ENCODE peak calls at places on chromosome 4, in eight cellular contexts. One of them, this sample, is unnamed.

GRCh38 chr4:76175336-76175735 is 27.1 kb upstream of the NUP54 start:
- DNase-seq in hepatic stellate cell: no peak
- DNase-seq in naive B cell: no peak
- DNase-seq in naive thymus-derived CD8-positive, alpha-beta T cell: no peak
- DNase-seq in mammary epithelial cell: no peak
- DNase-seq in RPMI7951: no peak
- DNase-seq in activated gamma-delta T cell treated with Interleukin-2 at 50 U/mL for 16 hours: no peak
- DNase-seq in brain microvascular endothelial cell: no peak
- DNase-seq in this sample: no peak

GRCh38 chr4:75708218-75708691 is 16.1 kb upstream of the USO1 start:
- DNase-seq in mammary epithelial cell: no peak
- DNase-seq in activated gamma-delta T cell treated with Interleukin-2 at 50 U/mL for 16 hours: peak; percentile 35
- DNase-seq in naive B cell: peak; percentile 23
- DNase-seq in naive thymus-derived CD8-positive, alpha-beta T cell: peak; percentile 62
- DNase-seq in RPMI7951: no peak
- DNase-seq in hepatic stellate cell: no peak
- DNase-seq in brain microvascular endothelial cell: no peak
- DNase-seq in this sample: no peak

GRCh38 chr4:7747062-7747385 is 192.6 kb downstream of the AFAP1 start:
- DNase-seq in RPMI7951: no peak
- DNase-seq in naive thymus-derived CD8-positive, alpha-beta T cell: no peak
- DNase-seq in mammary epithelial cell: no peak
- DNase-seq in hepatic stellate cell: no peak
- DNase-seq in activated gamma-delta T cell treated with Interleukin-2 at 50 U/mL for 16 hours: no peak
- DNase-seq in brain microvascular endothelial cell: no peak
- DNase-seq in naive B cell: no peak
- DNase-seq in this sample: no peak

GRCh38 chr4:54484361-54484760 is 173.4 kb upstream of the KIT start:
- DNase-seq in RPMI7951: no peak
- DNase-seq in activated gamma-delta T cell treated with Interleukin-2 at 50 U/mL for 16 hours: no peak
- DNase-seq in mammary epithelial cell: peak; percentile 98
- DNase-seq in hepatic stellate cell: no peak
- DNase-seq in brain microvascular endothelial cell: no peak
- DNase-seq in naive thymus-derived CD8-positive, alpha-beta T cell: no peak
- DNase-seq in naive B cell: no peak
- DNase-seq in this sample: peak; percentile 83

GRCh38 chr4:84499065-84499982 is at the start of gene NKX6-1:
- DNase-seq in hepatic stellate cell: peak; percentile 52
- DNase-seq in naive B cell: no peak
- DNase-seq in brain microvascular endothelial cell: peak; percentile 86
- DNase-seq in RPMI7951: peak; percentile 89
- DNase-seq in mammary epithelial cell: peak; percentile 67
- DNase-seq in naive thymus-derived CD8-positive, alpha-beta T cell: no peak
- DNase-seq in activated gamma-delta T cell treated with Interleukin-2 at 50 U/mL for 16 hours: no peak
- DNase-seq in this sample: peak; percentile 6

GRCh38 chr4:2768921-2769336 is 12.8 kb upstream of the TNIP2 start:
- DNase-seq in naive B cell: no peak
- DNase-seq in mammary epithelial cell: no peak
- DNase-seq in RPMI7951: no peak
- DNase-seq in activated gamma-delta T cell treated with Interleukin-2 at 50 U/mL for 16 hours: no peak
- DNase-seq in brain microvascular endothelial cell: no peak
- DNase-seq in naive thymus-derived CD8-positive, alpha-beta T cell: no peak
- DNase-seq in hepatic stellate cell: no peak
- DNase-seq in this sample: no peak

GRCh38 chr4:185238261-185238681 is 28.9 kb downstream of the SNX25 start:
- DNase-seq in brain microvascular endothelial cell: peak; percentile 48
- DNase-seq in activated gamma-delta T cell treated with Interleukin-2 at 50 U/mL for 16 hours: no peak
- DNase-seq in RPMI7951: no peak
- DNase-seq in naive B cell: no peak
- DNase-seq in mammary epithelial cell: no peak
- DNase-seq in hepatic stellate cell: peak; percentile 83
- DNase-seq in naive thymus-derived CD8-positive, alpha-beta T cell: no peak
- DNase-seq in this sample: no peak

GRCh38 chr4:141467225-141467624 is 169.2 kb upstream of the IL15 start:
- DNase-seq in mammary epithelial cell: no peak
- DNase-seq in naive thymus-derived CD8-positive, alpha-beta T cell: no peak
- DNase-seq in naive B cell: no peak
- DNase-seq in activated gamma-delta T cell treated with Interleukin-2 at 50 U/mL for 16 hours: no peak
- DNase-seq in RPMI7951: no peak
- DNase-seq in brain microvascular endothelial cell: no peak
- DNase-seq in hepatic stellate cell: no peak
- DNase-seq in this sample: no peak

GRCh38 chr4:76277667-76278066 is 26.1 kb downstream of the FAM47E start:
- DNase-seq in hepatic stellate cell: no peak
- DNase-seq in RPMI7951: no peak
- DNase-seq in activated gamma-delta T cell treated with Interleukin-2 at 50 U/mL for 16 hours: no peak
- DNase-seq in brain microvascular endothelial cell: no peak
- DNase-seq in naive B cell: no peak
- DNase-seq in mammary epithelial cell: no peak
- DNase-seq in naive thymus-derived CD8-positive, alpha-beta T cell: no peak
- DNase-seq in this sample: no peak

GRCh38 chr4:46432923-46433322 is 43.0 kb upstream of the GABRA2 start:
- DNase-seq in naive B cell: no peak
- DNase-seq in hepatic stellate cell: peak; percentile 6
- DNase-seq in mammary epithelial cell: peak; percentile 59
- DNase-seq in RPMI7951: peak; percentile 2
- DNase-seq in naive thymus-derived CD8-positive, alpha-beta T cell: no peak
- DNase-seq in brain microvascular endothelial cell: no peak
- DNase-seq in activated gamma-delta T cell treated with Interleukin-2 at 50 U/mL for 16 hours: no peak
- DNase-seq in this sample: no peak

GRCh38 chr4:138562544-138562961 is 320.4 kb upstream of the SLC7A11 start:
- DNase-seq in naive B cell: no peak
- DNase-seq in hepatic stellate cell: peak; percentile 41
- DNase-seq in activated gamma-delta T cell treated with Interleukin-2 at 50 U/mL for 16 hours: no peak
- DNase-seq in brain microvascular endothelial cell: peak; percentile 73
- DNase-seq in mammary epithelial cell: peak; percentile 44
- DNase-seq in naive thymus-derived CD8-positive, alpha-beta T cell: no peak
- DNase-seq in RPMI7951: no peak
- DNase-seq in this sample: no peak

GRCh38 chr4:22460266-22460665 is 55.6 kb downstream of the ADGRA3 start:
- DNase-seq in naive B cell: no peak
- DNase-seq in activated gamma-delta T cell treated with Interleukin-2 at 50 U/mL for 16 hours: no peak
- DNase-seq in hepatic stellate cell: no peak
- DNase-seq in RPMI7951: no peak
- DNase-seq in mammary epithelial cell: no peak
- DNase-seq in naive thymus-derived CD8-positive, alpha-beta T cell: no peak
- DNase-seq in brain microvascular endothelial cell: no peak
- DNase-seq in this sample: no peak

GRCh38 chr4:112604590-112604989 is 32.1 kb downstream of the ZGRF1 start:
- DNase-seq in brain microvascular endothelial cell: peak; percentile 76
- DNase-seq in activated gamma-delta T cell treated with Interleukin-2 at 50 U/mL for 16 hours: peak; percentile 21
- DNase-seq in RPMI7951: peak; percentile 40
- DNase-seq in naive B cell: peak; percentile 24
- DNase-seq in mammary epithelial cell: peak; percentile 35
- DNase-seq in hepatic stellate cell: peak; percentile 50
- DNase-seq in naive thymus-derived CD8-positive, alpha-beta T cell: peak; percentile 25
- DNase-seq in this sample: peak; percentile 16

GRCh38 chr4:101067383-101067782 is 279.9 kb downstream of the PPP3CA start:
- DNase-seq in hepatic stellate cell: no peak
- DNase-seq in RPMI7951: no peak
- DNase-seq in naive B cell: no peak
- DNase-seq in brain microvascular endothelial cell: no peak
- DNase-seq in activated gamma-delta T cell treated with Interleukin-2 at 50 U/mL for 16 hours: no peak
- DNase-seq in naive thymus-derived CD8-positive, alpha-beta T cell: no peak
- DNase-seq in mammary epithelial cell: no peak
- DNase-seq in this sample: no peak

GRCh38 chr4:147332101-147332500 is 148.8 kb upstream of the EDNRA start:
- DNase-seq in RPMI7951: no peak
- DNase-seq in naive thymus-derived CD8-positive, alpha-beta T cell: no peak
- DNase-seq in hepatic stellate cell: no peak
- DNase-seq in mammary epithelial cell: no peak
- DNase-seq in activated gamma-delta T cell treated with Interleukin-2 at 50 U/mL for 16 hours: no peak
- DNase-seq in brain microvascular endothelial cell: no peak
- DNase-seq in naive B cell: no peak
- DNase-seq in this sample: no peak

GRCh38 chr4:95219109-95219508 is 329.7 kb downstream of the UNC5C start:
- DNase-seq in hepatic stellate cell: peak; percentile 6
- DNase-seq in brain microvascular endothelial cell: peak; percentile 75
- DNase-seq in naive thymus-derived CD8-positive, alpha-beta T cell: no peak
- DNase-seq in activated gamma-delta T cell treated with Interleukin-2 at 50 U/mL for 16 hours: no peak
- DNase-seq in mammary epithelial cell: no peak
- DNase-seq in RPMI7951: no peak
- DNase-seq in naive B cell: no peak
- DNase-seq in this sample: no peak

GRCh38 chr4:90349632-90350031 is 222.4 kb downstream of the CCSER1 start:
- DNase-seq in mammary epithelial cell: peak; percentile 21
- DNase-seq in RPMI7951: no peak
- DNase-seq in activated gamma-delta T cell treated with Interleukin-2 at 50 U/mL for 16 hours: no peak
- DNase-seq in naive B cell: no peak
- DNase-seq in naive thymus-derived CD8-positive, alpha-beta T cell: no peak
- DNase-seq in hepatic stellate cell: no peak
- DNase-seq in brain microvascular endothelial cell: no peak
- DNase-seq in this sample: no peak

GRCh38 chr4:108762559-108763225 is at the start of gene ETNPPL:
- DNase-seq in hepatic stellate cell: peak; percentile 15
- DNase-seq in activated gamma-delta T cell treated with Interleukin-2 at 50 U/mL for 16 hours: peak; percentile 6
- DNase-seq in RPMI7951: peak; percentile 4
- DNase-seq in naive thymus-derived CD8-positive, alpha-beta T cell: peak; percentile 15
- DNase-seq in brain microvascular endothelial cell: no peak
- DNase-seq in naive B cell: no peak
- DNase-seq in mammary epithelial cell: peak; percentile 14
- DNase-seq in this sample: no peak

GRCh38 chr4:147991543-147992295 is 259.8 kb downstream of the ARHGAP10 start:
- DNase-seq in brain microvascular endothelial cell: no peak
- DNase-seq in mammary epithelial cell: no peak
- DNase-seq in RPMI7951: peak; percentile 21
- DNase-seq in naive B cell: no peak
- DNase-seq in hepatic stellate cell: no peak
- DNase-seq in naive thymus-derived CD8-positive, alpha-beta T cell: no peak
- DNase-seq in activated gamma-delta T cell treated with Interleukin-2 at 50 U/mL for 16 hours: no peak
- DNase-seq in this sample: no peak

GRCh38 chr4:135434936-135435335 is 1233.3 kb upstream of the PABPC4L start:
- DNase-seq in brain microvascular endothelial cell: peak; percentile 66
- DNase-seq in activated gamma-delta T cell treated with Interleukin-2 at 50 U/mL for 16 hours: no peak
- DNase-seq in naive B cell: no peak
- DNase-seq in hepatic stellate cell: no peak
- DNase-seq in naive thymus-derived CD8-positive, alpha-beta T cell: no peak
- DNase-seq in mammary epithelial cell: peak; percentile 12
- DNase-seq in RPMI7951: peak; percentile 90
- DNase-seq in this sample: no peak

GRCh38 chr4:104941661-104942062 is 205.0 kb upstream of the TET2 start:
- DNase-seq in mammary epithelial cell: peak; percentile 88
- DNase-seq in activated gamma-delta T cell treated with Interleukin-2 at 50 U/mL for 16 hours: no peak
- DNase-seq in hepatic stellate cell: no peak
- DNase-seq in RPMI7951: peak; percentile 5
- DNase-seq in naive thymus-derived CD8-positive, alpha-beta T cell: no peak
- DNase-seq in brain microvascular endothelial cell: no peak
- DNase-seq in naive B cell: no peak
- DNase-seq in this sample: no peak

GRCh38 chr4:10762541-10762940 is 78.0 kb upstream of the CLNK start:
- DNase-seq in RPMI7951: no peak
- DNase-seq in activated gamma-delta T cell treated with Interleukin-2 at 50 U/mL for 16 hours: no peak
- DNase-seq in naive thymus-derived CD8-positive, alpha-beta T cell: no peak
- DNase-seq in naive B cell: no peak
- DNase-seq in mammary epithelial cell: no peak
- DNase-seq in hepatic stellate cell: no peak
- DNase-seq in brain microvascular endothelial cell: peak; percentile 96
- DNase-seq in this sample: peak; percentile 44

GRCh38 chr4:118586357-118586790 is 98.8 kb upstream of the METTL14 start:
- DNase-seq in RPMI7951: no peak
- DNase-seq in activated gamma-delta T cell treated with Interleukin-2 at 50 U/mL for 16 hours: no peak
- DNase-seq in hepatic stellate cell: no peak
- DNase-seq in brain microvascular endothelial cell: no peak
- DNase-seq in mammary epithelial cell: no peak
- DNase-seq in naive B cell: no peak
- DNase-seq in naive thymus-derived CD8-positive, alpha-beta T cell: no peak
- DNase-seq in this sample: no peak

GRCh38 chr4:159946983-159947645 is 844.2 kb downstream of the RAPGEF2 start:
- DNase-seq in brain microvascular endothelial cell: peak; percentile 50
- DNase-seq in hepatic stellate cell: peak; percentile 6
- DNase-seq in naive B cell: no peak
- DNase-seq in RPMI7951: peak; percentile 39
- DNase-seq in activated gamma-delta T cell treated with Interleukin-2 at 50 U/mL for 16 hours: no peak
- DNase-seq in naive thymus-derived CD8-positive, alpha-beta T cell: no peak
- DNase-seq in mammary epithelial cell: peak; percentile 62
- DNase-seq in this sample: peak; percentile 12

GRCh38 chr4:181956502-181956901 is 286.7 kb upstream of the TENM3 start:
- DNase-seq in activated gamma-delta T cell treated with Interleukin-2 at 50 U/mL for 16 hours: no peak
- DNase-seq in RPMI7951: no peak
- DNase-seq in mammary epithelial cell: no peak
- DNase-seq in naive thymus-derived CD8-positive, alpha-beta T cell: no peak
- DNase-seq in naive B cell: no peak
- DNase-seq in brain microvascular endothelial cell: no peak
- DNase-seq in hepatic stellate cell: no peak
- DNase-seq in this sample: no peak

GRCh38 chr4:55364691-55365346 is 18.8 kb downstream of the SRD5A3 start:
- DNase-seq in RPMI7951: no peak
- DNase-seq in mammary epithelial cell: no peak
- DNase-seq in brain microvascular endothelial cell: no peak
- DNase-seq in naive B cell: no peak
- DNase-seq in hepatic stellate cell: no peak
- DNase-seq in naive thymus-derived CD8-positive, alpha-beta T cell: no peak
- DNase-seq in activated gamma-delta T cell treated with Interleukin-2 at 50 U/mL for 16 hours: no peak
- DNase-seq in this sample: no peak

GRCh38 chr4:164239433-164239832 is 514.5 kb upstream of the SMIM31 start:
- DNase-seq in hepatic stellate cell: no peak
- DNase-seq in activated gamma-delta T cell treated with Interleukin-2 at 50 U/mL for 16 hours: no peak
- DNase-seq in RPMI7951: no peak
- DNase-seq in brain microvascular endothelial cell: no peak
- DNase-seq in naive thymus-derived CD8-positive, alpha-beta T cell: no peak
- DNase-seq in naive B cell: no peak
- DNase-seq in mammary epithelial cell: no peak
- DNase-seq in this sample: no peak

GRCh38 chr4:144627663-144628076 is 18.3 kb upstream of the HHIP start:
- DNase-seq in activated gamma-delta T cell treated with Interleukin-2 at 50 U/mL for 16 hours: no peak
- DNase-seq in hepatic stellate cell: no peak
- DNase-seq in mammary epithelial cell: peak; percentile 72
- DNase-seq in naive thymus-derived CD8-positive, alpha-beta T cell: no peak
- DNase-seq in brain microvascular endothelial cell: peak; percentile 72
- DNase-seq in RPMI7951: no peak
- DNase-seq in naive B cell: no peak
- DNase-seq in this sample: no peak

GRCh38 chr4:169102011-169102410 is 92.0 kb upstream of the CBR4 start:
- DNase-seq in naive thymus-derived CD8-positive, alpha-beta T cell: no peak
- DNase-seq in brain microvascular endothelial cell: no peak
- DNase-seq in RPMI7951: no peak
- DNase-seq in mammary epithelial cell: no peak
- DNase-seq in hepatic stellate cell: no peak
- DNase-seq in activated gamma-delta T cell treated with Interleukin-2 at 50 U/mL for 16 hours: no peak
- DNase-seq in naive B cell: no peak
- DNase-seq in this sample: no peak

GRCh38 chr4:75658881-75659280 is 14.3 kb downstream of the G3BP2 start:
- DNase-seq in activated gamma-delta T cell treated with Interleukin-2 at 50 U/mL for 16 hours: no peak
- DNase-seq in mammary epithelial cell: no peak
- DNase-seq in naive thymus-derived CD8-positive, alpha-beta T cell: no peak
- DNase-seq in brain microvascular endothelial cell: no peak
- DNase-seq in hepatic stellate cell: no peak
- DNase-seq in naive B cell: no peak
- DNase-seq in RPMI7951: no peak
- DNase-seq in this sample: no peak

GRCh38 chr4:186072516-186072915 is 3.6 kb downstream of the TLR3 start:
- DNase-seq in naive B cell: no peak
- DNase-seq in brain microvascular endothelial cell: no peak
- DNase-seq in RPMI7951: no peak
- DNase-seq in activated gamma-delta T cell treated with Interleukin-2 at 50 U/mL for 16 hours: no peak
- DNase-seq in hepatic stellate cell: no peak
- DNase-seq in mammary epithelial cell: no peak
- DNase-seq in naive thymus-derived CD8-positive, alpha-beta T cell: no peak
- DNase-seq in this sample: no peak

GRCh38 chr4:109560687-109561452 is 824 bp downstream of the MCUB start:
- DNase-seq in brain microvascular endothelial cell: peak; percentile 76
- DNase-seq in naive thymus-derived CD8-positive, alpha-beta T cell: peak; percentile 75
- DNase-seq in mammary epithelial cell: peak; percentile 76
- DNase-seq in hepatic stellate cell: peak; percentile 80
- DNase-seq in naive B cell: peak; percentile 84
- DNase-seq in RPMI7951: peak; percentile 80
- DNase-seq in activated gamma-delta T cell treated with Interleukin-2 at 50 U/mL for 16 hours: peak; percentile 46
- DNase-seq in this sample: no peak

GRCh38 chr4:177275999-177276398 is 33.7 kb upstream of the NEIL3 start:
- DNase-seq in activated gamma-delta T cell treated with Interleukin-2 at 50 U/mL for 16 hours: no peak
- DNase-seq in naive thymus-derived CD8-positive, alpha-beta T cell: no peak
- DNase-seq in RPMI7951: no peak
- DNase-seq in mammary epithelial cell: no peak
- DNase-seq in hepatic stellate cell: no peak
- DNase-seq in brain microvascular endothelial cell: no peak
- DNase-seq in naive B cell: no peak
- DNase-seq in this sample: no peak

GRCh38 chr4:143356493-143356892 is 19.8 kb downstream of the GAB1 start:
- DNase-seq in activated gamma-delta T cell treated with Interleukin-2 at 50 U/mL for 16 hours: no peak
- DNase-seq in RPMI7951: no peak
- DNase-seq in brain microvascular endothelial cell: no peak
- DNase-seq in naive thymus-derived CD8-positive, alpha-beta T cell: no peak
- DNase-seq in hepatic stellate cell: no peak
- DNase-seq in naive B cell: peak; percentile 51
- DNase-seq in mammary epithelial cell: peak; percentile 75
- DNase-seq in this sample: no peak